ENCODE peak calls at places on chromosomes 12 and 14, in six cellular contexts. B is trophoblast cell, W is IMR-90, N is neuronal stem cell, T is mesendoderm, J is H1. M is an unnamed sample.

GRCh38 chr12:98345308-98345876 is 170.0 kb upstream of the TMPO start:
- DNase-seq in B (no peak), W (no peak), N (no peak), T (peak), J (peak), M (no peak)

GRCh38 chr14:57987051-57987450 is 121.2 kb upstream of the SLC35F4 start:
- DNase-seq in B (peak), W (no peak), N (no peak), T (no peak), J (no peak), M (no peak)

GRCh38 chr14:94602722-94603121 is 9.5 kb upstream of the SERPINA3 start:
- DNase-seq in B (no peak), W (no peak), N (no peak), T (no peak), J (no peak), M (no peak)

GRCh38 chr12:69688496-69689427 is 10.3 kb downstream of the BEST3 start:
- DNase-seq in B (peak), W (peak), N (no peak), T (peak), J (peak), M (peak)

GRCh38 chr14:53956427-53957201 is at the start of gene BMP4:
- DNase-seq in B (no peak), W (peak), N (no peak), T (peak), J (peak), M (peak)

GRCh38 chr12:39622306-39622705 is 2.7 kb upstream of the ABCD2 start:
- DNase-seq in B (no peak), W (no peak), N (no peak), T (no peak), J (no peak), M (no peak)

GRCh38 chr14:96055065-96055752 is 16.0 kb downstream of the C14orf132 start:
- DNase-seq in B (no peak), W (peak), N (no peak), T (no peak), J (peak), M (peak)

GRCh38 chr12:54591001-54591591 is 2.6 kb upstream of the PPP1R1A start:
- DNase-seq in B (no peak), W (peak), N (no peak), T (no peak), J (no peak), M (no peak)

GRCh38 chr14:23237772-23238594 is at the start of gene RNF212B:
- DNase-seq in B (peak), W (peak), N (peak), T (peak), J (peak), M (peak)

GRCh38 chr14:56903304-56904021 is 93.2 kb upstream of the OTX2 start:
- DNase-seq in B (no peak), W (no peak), N (no peak), T (no peak), J (no peak), M (no peak)

GRCh38 chr14:56902413-56902812 is 92.1 kb upstream of the OTX2 start:
- DNase-seq in B (no peak), W (no peak), N (no peak), T (no peak), J (no peak), M (no peak)

GRCh38 chr14:56899829-56900228 is 89.5 kb upstream of the OTX2 start:
- DNase-seq in B (no peak), W (no peak), N (no peak), T (no peak), J (no peak), M (no peak)

GRCh38 chr14:56905282-56905681 is 95.0 kb upstream of the OTX2 start:
- DNase-seq in B (no peak), W (no peak), N (no peak), T (peak), J (no peak), M (no peak)
- H2BK120ac ChIP-seq in B (no peak), W (no peak), N (no peak), T (no peak), J (no peak), M (no peak)

GRCh38 chr14:56136571-56137498 is 18.6 kb downstream of the PELI2 start:
- DNase-seq in B (no peak), W (peak), N (no peak), T (no peak), J (no peak), M (no peak)

GRCh38 chr14:56135668-56136067 is 17.5 kb downstream of the PELI2 start:
- DNase-seq in B (no peak), W (no peak), N (no peak), T (no peak), J (no peak), M (no peak)

GRCh38 chr14:56135001-56135400 is 16.8 kb downstream of the PELI2 start:
- DNase-seq in B (no peak), W (no peak), N (no peak), T (no peak), J (no peak), M (no peak)

GRCh38 chr14:56138987-56139386 is 20.8 kb downstream of the PELI2 start:
- DNase-seq in B (no peak), W (no peak), N (no peak), T (no peak), J (no peak), M (no peak)

GRCh38 chr14:56137842-56138241 is 19.6 kb downstream of the PELI2 start:
- DNase-seq in B (no peak), W (no peak), N (no peak), T (peak), J (peak), M (no peak)
- H3K4me3 ChIP-seq in B (no peak), W (no peak), N (no peak), T (no peak), J (no peak), M (peak)

GRCh38 chr14:101082436-101083384 is 179.2 kb upstream of the RTL1 start:
- DNase-seq in B (no peak), W (no peak), N (no peak), T (no peak), J (no peak), M (no peak)
- H2BK120ac ChIP-seq in B (no peak), W (no peak), N (no peak), T (no peak), J (no peak), M (no peak)

DNA sequence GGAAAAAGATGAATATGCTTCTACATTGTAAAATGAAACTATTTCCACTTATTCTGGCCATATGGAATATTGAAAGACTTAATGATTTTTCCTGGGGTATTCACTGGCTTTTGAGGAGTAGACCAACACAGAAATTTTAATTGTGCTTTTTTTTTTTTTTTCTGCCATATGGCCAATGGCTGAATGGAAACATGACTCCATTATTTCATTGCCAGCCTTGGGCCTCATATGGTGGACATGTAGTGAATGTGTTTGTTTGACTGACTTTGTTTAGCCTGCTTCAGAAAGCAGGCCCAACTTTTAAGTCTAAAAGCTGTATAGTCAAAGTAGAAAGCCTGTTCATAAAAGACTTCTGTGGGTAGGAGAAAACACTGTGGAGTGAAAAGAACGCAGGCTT is 2.4 kb downstream of the GNG2 start:
- DNase-seq in B (no peak), W (peak), N (no peak), T (no peak), J (no peak), M (no peak)
- H3K4me3 ChIP-seq in B (no peak), W (peak), N (peak), T (no peak), J (no peak), M (no peak)

GRCh38 chr12:64810831-64811230 is 13.6 kb upstream of the TBC1D30 start:
- DNase-seq in B (no peak), W (no peak), N (no peak), T (no peak), J (no peak), M (no peak)
- H2BK120ac ChIP-seq in B (no peak), W (no peak), N (no peak), T (no peak), J (no peak), M (no peak)

GRCh38 chr12:112126916-112127315 is 1.6 kb downstream of the TRAFD1 start:
- DNase-seq in B (no peak), W (peak), N (no peak), T (no peak), J (no peak), M (peak)
- H3K4me3 ChIP-seq in B (no peak), W (peak), N (no peak), T (no peak), J (no peak), M (no peak)

GRCh38 chr12:120229071-120229582 is 28.2 kb upstream of the RPLP0 start:
- DNase-seq in B (peak), W (no peak), N (no peak), T (peak), J (no peak), M (peak)
- H2BK120ac ChIP-seq in B (peak), W (peak), N (no peak), T (peak), J (peak), M (peak)

GRCh38 chr12:53218551-53219114 is 11.6 kb upstream of the ITGB7 start:
- DNase-seq in B (no peak), W (no peak), N (no peak), T (no peak), J (no peak), M (no peak)
- H3K4me3 ChIP-seq in B (no peak), W (peak), N (no peak), T (peak), J (peak), M (peak)

M was measured in mesenchymal stem cell.